ENCODE peak calls at places on chromosomes 13 and 19, in ten cellular contexts. Y is Peyer's patch, Q is WTC11, S is progenitor cell of endocrine pancreas, R is lung, B is neural crest cell, Z is GM10248, U is IMR-90, C is PC-3, D is glutamatergic neuron. L is an unnamed sample.

GRCh38 chr13:69828527-69828926 is 279.1 kb upstream of the ATXN8OS start:
- DNase-seq in B (no peak), U (no peak), Y (no peak), Z (no peak), R (no peak), Q (peak; percentile 19), S (no peak), D (no peak), C (no peak), L (no peak)

GRCh38 chr13:114035583-114036501 is 62.0 kb upstream of the C13orf46 start:
- DNase-seq in C (no peak), Z (no peak), R (no peak), U (peak; percentile 35), Q (no peak), S (no peak), Y (no peak), D (peak; percentile 55), B (no peak), L (no peak)

GRCh38 chr13:112028481-112028880 is 38.5 kb upstream of the SOX1 start:
- DNase-seq in Q (no peak), S (no peak), Y (peak; percentile 30), R (no peak), B (no peak), U (no peak), C (no peak), D (no peak), Z (no peak), L (no peak)

GRCh38 chr13:101417043-101417406 is 717 bp upstream of the NALCN start:
- DNase-seq in C (peak; percentile 91), B (no peak), D (no peak), R (no peak), Q (no peak), U (peak; percentile 84), Z (no peak), Y (no peak), S (no peak), L (peak; percentile 89)

GRCh38 chr13:98309569-98310335 is 132.7 kb upstream of the RNF113B start:
- DNase-seq in S (no peak), Z (no peak), Q (no peak), R (no peak), B (no peak), C (no peak), D (no peak), Y (no peak), U (no peak), L (no peak)

GRCh38 chr19:33501957-33502356 is 19.6 kb downstream of the PEPD start:
- DNase-seq in U (no peak), Q (no peak), S (no peak), B (no peak), Y (peak; percentile 18), R (no peak), C (no peak), D (peak; percentile 7), Z (no peak), L (no peak)

GRCh38 chr19:51137812-51138425 is 4.2 kb upstream of the SIGLEC7 start:
- DNase-seq in S (no peak), Z (no peak), D (no peak), R (no peak), Y (no peak), U (no peak), Q (no peak), B (no peak), C (no peak), L (no peak)

GRCh38 chr19:10864538-10864899 is 6.8 kb upstream of the CARM1 start:
- DNase-seq in S (peak; percentile 68), U (peak; percentile 68), B (peak; percentile 92), Q (peak; percentile 91), Z (peak; percentile 88), D (peak; percentile 88), R (peak; percentile 82), C (peak; percentile 90), Y (peak; percentile 89), L (peak; percentile 85)

DNA sequence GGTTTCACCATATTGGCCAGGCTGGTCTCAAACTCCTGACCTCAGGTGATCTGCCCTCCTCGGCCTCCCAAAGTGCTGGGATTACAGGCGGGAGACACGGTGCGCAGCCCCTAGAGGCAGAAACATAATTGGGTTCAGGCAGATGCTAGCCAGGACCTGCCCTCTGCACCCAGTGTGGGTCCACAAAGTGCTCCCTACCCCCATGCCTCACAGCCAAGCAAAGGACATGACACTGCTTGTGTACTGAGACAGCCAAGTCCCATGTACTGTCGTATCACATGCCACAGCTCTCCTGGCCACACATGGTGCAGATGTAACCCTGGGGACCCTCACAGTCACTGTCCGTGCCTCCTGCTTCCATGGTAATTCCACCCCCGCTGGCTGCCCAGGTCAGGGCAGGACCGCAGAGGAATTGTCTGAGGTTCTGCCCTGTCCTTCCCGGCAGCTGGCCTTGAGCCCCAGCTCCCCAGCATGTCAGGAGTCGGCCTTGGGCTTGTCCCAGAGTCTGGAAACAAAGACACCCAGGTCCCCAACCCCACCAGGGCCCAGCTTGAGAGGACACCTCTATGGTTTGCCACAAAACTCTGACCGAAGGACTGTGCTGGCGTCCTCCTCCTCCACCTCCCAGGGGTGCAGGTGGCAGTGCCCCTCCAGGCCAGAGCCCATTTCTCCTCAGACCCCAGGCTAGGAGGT is 7.6 kb downstream of the PRR36 start:
- DNase-seq in U (no peak), C (no peak), Z (no peak), Q (no peak), B (no peak), R (no peak), Y (peak; percentile 40), S (no peak), D (no peak), L (no peak)
- TF ChIP-seq CTCF in U (no peak), C (no peak), Z (no peak), Q (no peak), B (no peak), R (no peak), Y (no peak), S (no peak), D (no peak), L (no peak)

GRCh38 chr19:29966594-29967249 is 24.7 kb downstream of the URI1 start:
- DNase-seq in Q (no peak), S (no peak), Y (no peak), Z (no peak), R (no peak), B (no peak), C (peak; percentile 8), U (peak; percentile 34), D (no peak), L (peak; percentile 18)
- TF ChIP-seq CTCF in Q (no peak), S (peak; percentile 23), Y (no peak), Z (no peak), R (no peak), B (peak; percentile 45), C (peak; percentile 54), U (peak; percentile 23), D (peak; percentile 31), L (peak; percentile 17)

GRCh38 chr13:110109140-110109783 is 197.7 kb downstream of the COL4A1 start:
- DNase-seq in S (no peak), B (no peak), D (no peak), U (no peak), Q (no peak), C (no peak), Z (no peak), Y (no peak), R (no peak), L (no peak)

GRCh38 chr13:110109910-110110309 is 197.0 kb downstream of the COL4A1 start:
- DNase-seq in Z (no peak), U (peak; percentile 95), C (no peak), Y (no peak), Q (no peak), R (peak; percentile 44), S (no peak), B (no peak), D (no peak), L (peak; percentile 87)

GRCh38 chr13:110106726-110107125 is 200.2 kb downstream of the COL4A1 start:
- DNase-seq in R (peak; percentile 28), D (no peak), Q (no peak), U (no peak), Z (no peak), S (no peak), B (no peak), Y (no peak), C (no peak), L (no peak)

GRCh38 chr13:110108348-110109139 is 198.4 kb downstream of the COL4A1 start:
- DNase-seq in Q (peak; percentile 71), S (peak; percentile 59), R (peak; percentile 77), D (peak; percentile 84), B (peak; percentile 51), Z (no peak), C (peak; percentile 80), Y (no peak), U (peak; percentile 88), L (peak; percentile 87)

DNA sequence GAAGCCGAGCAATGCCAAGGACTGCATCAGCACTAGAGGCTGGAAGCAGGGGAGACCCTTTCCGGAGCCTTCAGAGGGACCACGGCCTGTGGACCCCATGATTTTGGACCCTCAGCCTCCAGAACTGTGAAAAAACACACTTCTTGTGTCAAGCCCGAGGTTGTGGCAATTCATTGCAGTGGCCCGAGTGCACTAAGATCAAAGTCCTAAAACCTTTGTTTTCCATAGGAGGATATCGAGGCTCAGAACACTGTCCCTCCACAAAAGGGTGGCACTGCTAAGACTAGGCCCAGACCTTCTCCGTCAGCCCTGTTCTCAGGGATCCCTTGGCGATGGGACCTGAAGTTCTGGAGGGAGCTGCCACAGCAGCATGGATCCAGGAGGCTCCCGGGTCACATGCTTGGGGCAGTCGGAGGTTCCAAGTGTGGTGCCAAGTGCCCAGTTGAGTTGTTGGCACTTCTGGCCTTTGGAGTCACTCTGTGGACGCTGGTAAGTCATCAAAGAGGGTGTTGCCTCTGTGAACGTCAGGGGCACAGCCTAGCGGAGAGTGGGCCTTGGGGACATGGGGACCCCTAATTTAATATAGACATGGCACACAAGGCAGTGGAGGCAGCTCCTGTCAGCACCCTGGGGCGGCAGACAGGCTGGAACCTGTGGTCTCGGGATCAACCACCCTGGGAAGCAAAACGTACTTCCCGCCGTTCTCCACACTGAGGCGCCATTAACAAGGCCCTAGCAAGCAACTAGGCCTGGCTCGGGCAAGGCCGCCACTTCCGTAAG is 199.2 kb downstream of the COL4A1 start:
- DNase-seq in S (no peak), C (no peak), D (peak; percentile 44), Q (peak; percentile 65), Z (no peak), U (no peak), B (no peak), Y (no peak), R (peak; percentile 23), L (no peak)
- TF ChIP-seq CTCF in S (peak; percentile 22), C (peak; percentile 42), D (no peak), Q (no peak), Z (no peak), U (peak; percentile 14), B (no peak), Y (no peak), R (no peak), L (no peak)

DNA sequence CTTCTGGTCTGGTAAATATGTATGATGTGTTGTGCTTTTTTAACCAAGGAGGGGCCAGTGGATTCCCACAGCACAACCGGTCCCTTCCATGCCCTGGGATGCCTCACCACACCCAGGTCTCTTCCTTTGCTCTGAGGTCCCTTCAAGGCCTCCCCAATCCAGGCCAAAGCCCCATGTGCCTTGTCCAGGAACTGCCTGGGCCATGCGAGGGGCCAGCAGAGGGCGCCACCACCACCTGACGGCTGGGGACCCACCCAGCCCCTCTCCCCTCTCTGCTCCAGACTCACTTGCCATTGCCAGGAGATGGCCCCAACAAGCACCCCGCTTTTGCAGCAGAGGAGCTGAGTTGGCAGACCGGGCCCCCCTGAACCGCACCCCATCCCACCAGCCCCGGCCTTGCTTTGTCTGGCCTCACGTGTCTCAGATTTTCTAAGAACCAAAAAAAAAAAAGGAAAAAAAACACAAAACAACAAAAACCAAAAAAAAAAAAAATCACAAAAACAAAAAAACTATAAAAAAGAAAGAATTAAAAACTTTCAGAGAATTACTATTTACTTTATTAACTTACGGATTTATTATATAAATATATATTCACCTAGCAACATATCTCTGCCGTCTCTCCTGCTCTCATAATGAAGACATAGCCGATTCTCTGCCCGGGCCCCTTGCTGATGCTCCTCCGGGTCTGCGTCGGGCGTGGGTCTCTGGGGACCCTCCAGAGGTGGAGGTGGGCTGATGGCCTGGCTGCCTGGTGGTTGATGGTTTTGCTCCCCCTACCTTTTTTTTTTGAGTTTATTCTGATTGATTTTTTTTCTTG is 14.4 kb downstream of the CAPN12 start:
- DNase-seq in B (peak; percentile 84), Q (peak; percentile 94), C (peak; percentile 53), D (peak; percentile 92), Y (peak; percentile 83), Z (peak; percentile 75), S (peak; percentile 70), U (peak; percentile 44), R (peak; percentile 74), L (peak; percentile 64)
- TF ChIP-seq CTCF in B (peak; percentile 87), Q (peak; percentile 88), C (peak; percentile 74), D (peak; percentile 87), Y (peak; percentile 78), Z (peak; percentile 84), S (peak; percentile 84), U (peak; percentile 79), R (peak; percentile 55), L (peak; percentile 78)